ENCODE peak calls at places on chromosomes 5 and 9, in seven cellular contexts. One of them, this sample, is unnamed.

GRCh38 chr9:99682870-99683269 is 138.8 kb upstream of the NR4A3 start:
- DNase-seq in suprapubic skin: no peak
- DNase-seq in heart left ventricle: no peak
- DNase-seq in pancreas: no peak
- DNase-seq in tibial artery: no peak
- DNase-seq in OCI-LY7: no peak
- DNase-seq in endodermal cell: no peak
- DNase-seq in this sample: no peak

GRCh38 chr9:106557996-106558667 is 304.8 kb upstream of the ZNF462 start:
- DNase-seq in suprapubic skin: no peak
- DNase-seq in heart left ventricle: no peak
- DNase-seq in pancreas: no peak
- DNase-seq in tibial artery: no peak
- DNase-seq in OCI-LY7: no peak
- DNase-seq in endodermal cell: peak; percentile 42
- DNase-seq in this sample: no peak

GRCh38 chr9:120879421-120879820 is 2.4 kb upstream of the PHF19 start:
- DNase-seq in suprapubic skin: no peak
- DNase-seq in heart left ventricle: no peak
- DNase-seq in pancreas: no peak
- DNase-seq in tibial artery: no peak
- DNase-seq in OCI-LY7: no peak
- DNase-seq in endodermal cell: no peak
- DNase-seq in this sample: no peak

GRCh38 chr5:151040211-151040747 is 19.9 kb downstream of the GPX3 start:
- DNase-seq in suprapubic skin: no peak
- DNase-seq in heart left ventricle: peak; percentile 20
- DNase-seq in pancreas: peak; percentile 16
- DNase-seq in tibial artery: peak; percentile 49
- DNase-seq in OCI-LY7: no peak
- DNase-seq in endodermal cell: no peak
- DNase-seq in this sample: no peak

GRCh38 chr5:78779771-78780616 is 131.4 kb upstream of the LHFPL2 start:
- DNase-seq in suprapubic skin: no peak
- DNase-seq in heart left ventricle: no peak
- DNase-seq in pancreas: no peak
- DNase-seq in tibial artery: no peak
- DNase-seq in OCI-LY7: no peak
- DNase-seq in endodermal cell: no peak
- DNase-seq in this sample: peak; percentile 40

GRCh38 chr9:97382099-97382718 is 29.7 kb upstream of the TDRD7 start:
- DNase-seq in suprapubic skin: no peak
- DNase-seq in heart left ventricle: no peak
- DNase-seq in pancreas: no peak
- DNase-seq in tibial artery: no peak
- DNase-seq in OCI-LY7: no peak
- DNase-seq in endodermal cell: no peak
- DNase-seq in this sample: no peak

GRCh38 chr9:7570107-7570720 is 229.4 kb downstream of the DMAC1 start:
- DNase-seq in suprapubic skin: no peak
- DNase-seq in heart left ventricle: no peak
- DNase-seq in pancreas: peak; percentile 44
- DNase-seq in tibial artery: peak; percentile 61
- DNase-seq in OCI-LY7: peak; percentile 65
- DNase-seq in endodermal cell: peak; percentile 90
- DNase-seq in this sample: peak; percentile 48

GRCh38 chr5:442335-443238 is at the start of gene EXOC3:
- DNase-seq in suprapubic skin: peak; percentile 78
- DNase-seq in heart left ventricle: peak; percentile 89
- DNase-seq in pancreas: peak; percentile 90
- DNase-seq in tibial artery: peak; percentile 55
- DNase-seq in OCI-LY7: peak; percentile 86
- DNase-seq in endodermal cell: peak; percentile 89
- DNase-seq in this sample: peak; percentile 67

GRCh38 chr9:27351438-27351837 is 54.5 kb upstream of the EQTN start:
- DNase-seq in suprapubic skin: no peak
- DNase-seq in heart left ventricle: no peak
- DNase-seq in pancreas: no peak
- DNase-seq in tibial artery: peak; percentile 69
- DNase-seq in OCI-LY7: no peak
- DNase-seq in endodermal cell: no peak
- DNase-seq in this sample: no peak

DNA sequence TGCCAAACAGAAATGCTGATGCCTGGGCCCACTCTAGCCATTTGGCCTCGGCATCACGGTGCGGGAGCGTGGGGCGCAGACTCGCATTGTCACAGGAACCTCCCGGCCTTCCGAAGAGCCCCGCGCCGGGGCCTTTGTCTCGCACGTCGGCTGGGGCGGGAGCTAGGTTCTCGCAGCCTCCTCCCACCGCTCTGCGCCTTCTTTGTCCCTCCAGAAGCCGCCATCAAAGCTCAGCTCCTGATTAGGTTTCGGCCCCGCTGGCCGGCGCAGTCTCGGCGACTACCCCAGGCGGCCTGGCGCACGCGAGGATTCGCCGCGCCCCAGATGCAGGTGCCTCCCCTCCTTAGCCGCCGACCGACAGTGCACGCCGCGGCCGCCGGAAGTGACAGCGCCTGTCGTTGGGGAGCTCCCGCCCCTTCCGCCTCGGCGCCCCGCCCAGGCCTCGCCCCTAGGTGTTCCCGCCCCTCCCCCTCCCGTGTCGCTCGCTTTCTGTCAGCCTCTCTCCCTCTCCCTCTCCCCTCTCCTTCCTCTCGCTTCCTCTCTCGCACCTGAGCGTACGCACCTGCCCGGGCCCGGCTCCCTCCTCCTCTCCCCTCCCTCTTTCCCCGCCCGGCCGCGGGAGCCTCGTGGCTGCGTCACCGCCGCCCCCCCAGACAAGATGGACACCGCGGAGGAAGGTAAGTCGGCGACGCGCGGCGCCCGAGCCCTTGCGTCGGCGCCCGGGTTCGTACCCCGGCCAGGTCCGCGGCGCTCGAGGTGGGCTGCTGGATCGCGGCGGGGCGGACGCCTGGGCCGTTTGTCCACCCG is at the start of gene MARCHF6:
- DNase-seq in suprapubic skin: peak; percentile 96
- DNase-seq in heart left ventricle: peak; percentile 98
- DNase-seq in pancreas: peak; percentile 99
- DNase-seq in tibial artery: peak; percentile 94
- DNase-seq in OCI-LY7: peak; percentile 97
- DNase-seq in endodermal cell: peak; percentile 99
- DNase-seq in this sample: peak; percentile 95
- TF ChIP-seq CTCF in suprapubic skin: no peak
- TF ChIP-seq CTCF in heart left ventricle: no peak
- TF ChIP-seq CTCF in pancreas: no peak
- TF ChIP-seq CTCF in tibial artery: no peak
- TF ChIP-seq CTCF in OCI-LY7: no peak
- TF ChIP-seq CTCF in endodermal cell: no peak
- TF ChIP-seq CTCF in this sample: no peak

DNA sequence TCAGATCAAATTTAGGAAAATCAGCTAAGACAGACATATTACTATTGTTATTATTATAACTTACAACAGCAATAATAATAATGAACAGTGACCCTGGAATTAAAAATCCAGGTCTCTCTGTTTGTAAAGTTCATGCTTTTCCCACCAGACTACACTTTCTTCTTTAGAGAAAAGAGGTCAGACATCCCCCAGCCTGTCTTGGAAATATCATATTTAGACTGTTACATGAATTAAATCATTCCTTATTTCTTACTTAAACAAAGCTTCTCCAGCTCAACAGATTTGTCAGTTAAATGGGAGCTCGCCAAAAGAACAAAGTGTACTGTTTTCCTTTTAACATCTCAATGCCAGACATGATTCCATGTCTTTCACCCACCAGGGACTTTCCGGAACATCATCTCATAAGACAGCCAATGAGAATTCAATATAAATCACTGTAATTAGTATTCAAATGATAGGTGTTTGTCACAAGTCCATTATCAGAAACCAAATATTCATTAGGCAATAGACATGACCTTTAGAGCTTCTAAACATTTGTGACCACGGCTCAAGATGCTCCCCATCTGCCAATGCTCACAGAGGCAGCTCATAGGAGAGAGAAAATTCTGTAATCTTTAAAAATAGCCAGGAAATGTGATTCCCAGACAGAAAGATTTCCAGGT is 351.9 kb downstream of the ENC1 start:
- DNase-seq in suprapubic skin: no peak
- DNase-seq in heart left ventricle: no peak
- DNase-seq in pancreas: no peak
- DNase-seq in tibial artery: peak; percentile 52
- DNase-seq in OCI-LY7: no peak
- DNase-seq in endodermal cell: no peak
- DNase-seq in this sample: no peak
- H3K4me1 ChIP-seq in suprapubic skin: peaks cover 34% of the 10 kb centered on the region
- H3K4me1 ChIP-seq in heart left ventricle: peaks cover 13% of the 10 kb centered on the region
- H3K4me1 ChIP-seq in pancreas: peaks cover 5% of the 10 kb centered on the region
- H3K4me1 ChIP-seq in tibial artery: peaks cover 11% of the 10 kb centered on the region
- H3K4me1 ChIP-seq in OCI-LY7: no peaks in the 10 kb centered on the region
- H3K4me1 ChIP-seq in endodermal cell: no peaks in the 10 kb centered on the region
- H3K4me1 ChIP-seq in this sample: no peaks in the 10 kb centered on the region

DNA sequence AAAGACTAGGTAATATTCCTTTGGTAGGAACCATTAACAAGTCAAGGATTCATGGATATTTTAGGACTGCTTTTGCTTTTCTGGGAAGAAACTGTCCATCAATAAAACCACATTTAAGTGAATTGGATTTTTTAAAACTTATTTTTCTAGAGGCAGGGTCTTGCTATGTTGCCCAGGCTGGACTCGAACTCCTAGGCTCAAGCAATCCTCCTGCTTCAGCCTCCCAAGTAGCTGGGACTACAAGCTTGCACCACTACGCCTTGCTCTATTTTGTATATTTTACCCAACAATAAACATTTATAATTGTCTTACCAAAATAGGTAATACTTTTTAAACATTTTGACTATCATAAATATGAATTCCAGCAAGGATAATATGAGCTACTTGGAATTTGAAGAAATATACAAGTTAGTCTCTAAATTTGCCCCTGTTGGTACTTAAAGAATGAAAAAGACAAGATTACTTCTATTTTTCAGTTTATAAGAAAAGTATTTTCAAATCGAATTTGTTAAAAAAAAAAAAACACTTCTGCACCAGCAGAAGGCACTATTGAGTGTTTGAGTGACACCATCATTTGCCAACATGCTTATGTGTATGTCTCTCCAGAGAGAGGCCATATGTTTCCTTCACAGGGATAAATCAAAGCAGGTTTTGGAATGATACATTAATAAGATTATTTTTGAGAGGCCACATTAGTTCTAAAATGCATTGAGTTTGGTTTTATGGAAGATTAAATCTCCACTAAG is 60.0 kb upstream of the CARTPT start:
- DNase-seq in suprapubic skin: no peak
- DNase-seq in heart left ventricle: no peak
- DNase-seq in pancreas: no peak
- DNase-seq in tibial artery: no peak
- DNase-seq in OCI-LY7: no peak
- DNase-seq in endodermal cell: no peak
- DNase-seq in this sample: no peak
- TF ChIP-seq CTCF in suprapubic skin: no peak
- TF ChIP-seq CTCF in heart left ventricle: no peak
- TF ChIP-seq CTCF in pancreas: no peak
- TF ChIP-seq CTCF in tibial artery: no peak
- TF ChIP-seq CTCF in OCI-LY7: peak; percentile 63
- TF ChIP-seq CTCF in endodermal cell: peak; percentile 70
- TF ChIP-seq CTCF in this sample: no peak

DNA sequence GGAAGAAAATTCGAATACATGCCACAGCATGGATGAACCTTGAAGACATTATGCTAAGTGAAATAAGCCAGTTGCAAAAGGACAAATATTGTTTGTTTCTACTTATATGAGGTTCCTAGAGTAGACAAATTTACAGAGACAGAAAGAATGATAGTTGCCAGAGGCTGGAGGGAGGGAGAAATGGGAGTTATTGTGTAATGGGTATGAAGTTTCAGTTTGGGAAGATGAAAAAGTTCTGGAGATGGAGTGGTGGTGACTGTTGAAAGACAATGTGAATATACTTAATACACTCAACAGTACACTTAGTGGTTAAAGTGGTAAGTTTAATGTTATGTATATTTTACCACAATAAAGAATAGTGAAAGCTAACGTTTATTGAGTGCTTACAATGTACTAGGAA is 99.6 kb upstream of the SLC44A1 start:
- DNase-seq in suprapubic skin: no peak
- DNase-seq in heart left ventricle: no peak
- DNase-seq in pancreas: no peak
- DNase-seq in tibial artery: no peak
- DNase-seq in OCI-LY7: no peak
- DNase-seq in endodermal cell: no peak
- DNase-seq in this sample: no peak
- H3K4me1 ChIP-seq in suprapubic skin: peaks cover 8% of the 10 kb centered on the region
- H3K4me1 ChIP-seq in heart left ventricle: no peaks in the 10 kb centered on the region
- H3K4me1 ChIP-seq in pancreas: no peaks in the 10 kb centered on the region
- H3K4me1 ChIP-seq in tibial artery: no peaks in the 10 kb centered on the region
- H3K4me1 ChIP-seq in OCI-LY7: no peaks in the 10 kb centered on the region
- H3K4me1 ChIP-seq in endodermal cell: peaks cover 13% of the 10 kb centered on the region
- H3K4me1 ChIP-seq in this sample: no peaks in the 10 kb centered on the region

DNA sequence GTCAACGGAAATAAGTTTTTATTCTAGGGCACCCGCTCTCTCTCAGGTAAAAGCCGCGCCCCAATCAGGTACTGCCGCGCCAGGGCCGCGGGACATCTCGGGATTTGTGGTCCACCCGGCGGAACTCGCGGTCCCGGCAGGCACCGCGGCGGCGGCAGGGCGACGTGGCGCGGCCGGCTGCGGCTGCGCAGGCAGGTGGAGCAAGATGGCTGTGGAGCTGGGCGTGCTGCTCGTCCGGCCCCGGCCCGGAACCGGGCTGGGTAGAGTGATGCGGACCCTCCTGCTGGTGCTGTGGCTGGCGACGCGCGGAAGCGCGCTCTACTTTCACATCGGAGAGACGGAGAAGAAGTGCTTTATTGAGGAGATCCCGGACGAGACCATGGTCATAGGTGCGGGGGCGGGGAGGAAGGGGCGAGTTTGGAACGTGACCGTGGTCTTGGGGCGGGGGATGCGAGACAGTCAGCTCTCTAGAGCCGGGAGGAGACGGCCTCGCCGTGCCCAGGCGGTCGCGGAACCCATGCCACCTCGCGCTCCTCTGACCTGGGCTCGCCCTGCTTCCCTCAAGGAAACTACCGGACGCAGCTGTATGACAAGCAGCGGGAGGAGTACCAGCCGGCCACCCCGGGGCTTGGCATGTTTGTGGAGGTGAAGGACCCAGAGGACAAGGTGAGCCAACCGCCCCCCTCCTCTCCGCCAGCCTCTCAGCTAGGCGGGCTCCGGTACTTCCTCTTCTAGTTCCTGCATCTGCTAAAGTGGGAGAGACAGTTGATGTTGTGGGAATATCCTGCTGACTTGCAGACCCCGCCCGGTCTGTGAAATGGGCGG is at the start of gene TMED9:
- DNase-seq in suprapubic skin: peak; percentile 88
- DNase-seq in heart left ventricle: peak; percentile 93
- DNase-seq in pancreas: peak; percentile 95
- DNase-seq in tibial artery: peak; percentile 75
- DNase-seq in OCI-LY7: peak; percentile 90
- DNase-seq in endodermal cell: peak; percentile 97
- DNase-seq in this sample: peak; percentile 86
- TF ChIP-seq CTCF in suprapubic skin: no peak
- TF ChIP-seq CTCF in heart left ventricle: no peak
- TF ChIP-seq CTCF in pancreas: no peak
- TF ChIP-seq CTCF in tibial artery: peak; percentile 25
- TF ChIP-seq CTCF in OCI-LY7: no peak
- TF ChIP-seq CTCF in endodermal cell: no peak
- TF ChIP-seq CTCF in this sample: peak; percentile 18

GRCh38 chr5:10744681-10745080 is 16.4 kb downstream of the DAP start:
- DNase-seq in suprapubic skin: no peak
- DNase-seq in heart left ventricle: no peak
- DNase-seq in pancreas: no peak
- DNase-seq in tibial artery: no peak
- DNase-seq in OCI-LY7: no peak
- DNase-seq in endodermal cell: no peak
- DNase-seq in this sample: no peak
- H3K4me1 ChIP-seq in suprapubic skin: peaks cover 40% of the 10 kb centered on the region
- H3K4me1 ChIP-seq in heart left ventricle: peaks cover 19% of the 10 kb centered on the region
- H3K4me1 ChIP-seq in pancreas: peaks cover 47% of the 10 kb centered on the region
- H3K4me1 ChIP-seq in tibial artery: no peaks in the 10 kb centered on the region
- H3K4me1 ChIP-seq in OCI-LY7: no peaks in the 10 kb centered on the region
- H3K4me1 ChIP-seq in endodermal cell: peaks cover 3% of the 10 kb centered on the region
- H3K4me1 ChIP-seq in this sample: peaks cover 5% of the 10 kb centered on the region

This sample was measured in lung.